ENCODE peak calls at places on chromosomes 3 and 15, in nine cellular contexts. P is WERI-Rb-1; E is stomach; B is cardiac muscle cell; G is CD4-positive, CD25-positive, alpha-beta regulatory T cell; A is CD8-positive, alpha-beta T cell; K is A673; Z is body of pancreas; M is heart left ventricle. I is an unnamed sample. For H3K36me3, the result is how much of the 10 kb centered on the place peaks cover.

GRCh38 chr15:25790003-25790660 is 73.0 kb downstream of the ATP10A start:
- DNase-seq in P (no peak), G (peak), E (peak), A (no peak), M (peak), K (no peak), B (peak), Z (peak), I (no peak)

GRCh38 chr3:195895900-195896360 is 12.4 kb downstream of the TNK2 start:
- DNase-seq in A (peak), Z (peak), M (peak), G (peak), B (no peak), P (peak), E (peak), K (peak), I (peak)

GRCh38 chr3:150751781-150752263 is 11.1 kb downstream of the SIAH2 start:
- DNase-seq in B (no peak), K (peak), E (peak), P (no peak), A (no peak), M (no peak), Z (peak), G (peak), I (no peak)

GRCh38 chr3:9302425-9303181 is 53.2 kb upstream of the SRGAP3 start:
- DNase-seq in B (peak), E (peak), Z (peak), K (peak), A (peak), M (peak), P (peak), G (peak), I (peak)

GRCh38 chr3:156688849-156689452 is 14.6 kb downstream of the TIPARP start:
- DNase-seq in P (no peak), E (no peak), K (no peak), B (no peak), G (no peak), M (no peak), A (no peak), Z (no peak), I (no peak)

GRCh38 chr3:38655708-38656300 is 6.3 kb upstream of the SCN5A start:
- DNase-seq in B (peak), A (no peak), P (peak), G (peak), K (peak), M (no peak), E (no peak), Z (no peak), I (no peak)

GRCh38 chr15:72199721-72200212 is 2.2 kb upstream of the GRAMD2A start:
- DNase-seq in G (peak), M (peak), P (peak), B (peak), E (peak), A (peak), Z (peak), K (peak), I (peak)

GRCh38 chr3:196558476-196558875 is 9.9 kb downstream of the WDR53 start:
- DNase-seq in B (no peak), P (no peak), Z (no peak), E (no peak), K (no peak), A (no peak), M (no peak), G (no peak), I (no peak)

GRCh38 chr3:142779591-142779990 is 55.8 kb downstream of the TRPC1 start:
- DNase-seq in P (no peak), Z (no peak), M (no peak), A (no peak), K (peak), G (no peak), B (no peak), E (no peak), I (no peak)

GRCh38 chr15:79539426-79539825 is 107.3 kb downstream of the MINAR1 start:
- DNase-seq in A (no peak), E (no peak), K (no peak), G (no peak), M (no peak), Z (no peak), P (no peak), B (no peak), I (no peak)

GRCh38 chr3:157335677-157336076 is 101.0 kb upstream of the PTX3 start:
- DNase-seq in Z (no peak), B (peak), G (no peak), E (no peak), P (no peak), A (no peak), M (no peak), K (peak), I (no peak)

GRCh38 chr15:70512772-70513362 is 250.5 kb downstream of the UACA start:
- DNase-seq in P (peak), G (peak), E (peak), M (no peak), A (peak), K (peak), B (peak), Z (peak), I (peak)

GRCh38 chr3:193305356-193305755 is 64.3 kb downstream of the PLAAT1 start:
- DNase-seq in P (no peak), Z (no peak), B (no peak), E (no peak), K (no peak), M (no peak), A (no peak), G (no peak), I (no peak)

GRCh38 chr3:194584866-194585265 is 48.4 kb downstream of the TMEM44 start:
- DNase-seq in E (no peak), A (no peak), G (peak), K (no peak), B (peak), M (no peak), P (no peak), Z (no peak), I (no peak)

GRCh38 chr3:120473896-120474675 is 23.3 kb upstream of the FSTL1 start:
- DNase-seq in Z (no peak), B (no peak), A (no peak), M (no peak), K (no peak), G (no peak), P (no peak), E (no peak), I (no peak)

GRCh38 chr3:136189859-136190617 is 6.1 kb downstream of the MSL2 start:
- DNase-seq in Z (no peak), M (no peak), A (no peak), G (no peak), K (no peak), E (no peak), P (no peak), B (no peak), I (no peak)

GRCh38 chr15:89068325-89068784 is 19.9 kb upstream of the ABHD2 start:
- DNase-seq in Z (peak), P (no peak), M (peak), A (no peak), G (peak), B (peak), E (no peak), K (peak), I (no peak)

GRCh38 chr3:5162102-5162501 is 25.4 kb upstream of the EDEM1 start:
- DNase-seq in K (no peak), M (no peak), G (no peak), A (no peak), P (no peak), B (peak), E (no peak), Z (no peak), I (no peak)

GRCh38 chr15:33639968-33640367 is 328.3 kb upstream of the CHRM5 start:
- DNase-seq in E (no peak), Z (no peak), K (no peak), B (no peak), P (no peak), G (peak), A (no peak), M (no peak), I (no peak)

GRCh38 chr3:128283429-128283828 is 130.1 kb downstream of the EEFSEC start:
- DNase-seq in P (no peak), K (no peak), Z (no peak), A (no peak), G (no peak), M (no peak), B (no peak), E (no peak), I (no peak)

GRCh38 chr15:60757831-60758570 is 279.1 kb upstream of the ICE2 start:
- DNase-seq in Z (peak), K (no peak), B (peak), M (no peak), E (peak), P (no peak), A (no peak), G (no peak), I (no peak)

GRCh38 chr15:25767356-25768151 is 95.6 kb downstream of the ATP10A start:
- DNase-seq in Z (no peak), K (no peak), A (no peak), E (no peak), M (no peak), B (no peak), P (no peak), G (no peak), I (no peak)

GRCh38 chr3:114569186-114569585 is 275.4 kb downstream of the TIGIT start:
- DNase-seq in Z (no peak), K (no peak), B (no peak), G (no peak), M (no peak), E (no peak), P (no peak), A (no peak), I (no peak)

GRCh38 chr3:89622063-89622700 is 514.8 kb downstream of the EPHA3 start:
- DNase-seq in A (no peak), Z (no peak), G (no peak), B (peak), E (no peak), M (no peak), K (no peak), P (no peak), I (no peak)

GRCh38 chr15:62991698-62992097 is 50.8 kb upstream of the TPM1 start:
- DNase-seq in K (no peak), G (no peak), Z (no peak), A (no peak), P (no peak), B (no peak), E (no peak), M (no peak), I (no peak)

GRCh38 chr15:99556010-99556409 is 9.8 kb upstream of the MEF2A start:
- DNase-seq in Z (no peak), B (no peak), A (no peak), G (no peak), P (no peak), E (no peak), M (no peak), K (no peak), I (no peak)

GRCh38 chr3:152944671-152945070 is 109.7 kb downstream of the P2RY1 start:
- DNase-seq in A (no peak), G (no peak), B (no peak), K (no peak), E (no peak), M (no peak), P (no peak), Z (no peak), I (no peak)

GRCh38 chr15:87145686-87146085 is 1066.0 kb downstream of the AGBL1 start:
- DNase-seq in G (no peak), Z (no peak), B (no peak), A (no peak), M (no peak), K (no peak), E (no peak), P (no peak), I (no peak)

GRCh38 chr3:74507691-74508090 is 106.8 kb downstream of the CNTN3 start:
- DNase-seq in B (no peak), P (peak), Z (no peak), A (no peak), G (no peak), K (no peak), E (no peak), M (no peak), I (no peak)

GRCh38 chr15:79105141-79105540 is 14.6 kb upstream of the RASGRF1 start:
- DNase-seq in E (no peak), P (no peak), G (no peak), B (no peak), M (no peak), K (no peak), Z (no peak), A (no peak), I (no peak)

GRCh38 chr3:171660126-171660661 is 150.1 kb downstream of the PLD1 start:
- DNase-seq in G (no peak), Z (no peak), K (no peak), B (no peak), E (no peak), M (no peak), P (no peak), A (no peak), I (no peak)

GRCh38 chr3:159174715-159175390 is 373.0 kb downstream of the MFSD1 start:
- DNase-seq in B (no peak), K (no peak), A (no peak), G (no peak), Z (no peak), E (no peak), M (no peak), P (no peak), I (no peak)

GRCh38 chr3:155093261-155093660 is 13.1 kb downstream of the MME start:
- DNase-seq in Z (peak), M (no peak), B (no peak), P (no peak), A (no peak), K (no peak), G (no peak), E (peak), I (no peak)

GRCh38 chr3:107740992-107741896 is 218.5 kb downstream of the BBX start:
- DNase-seq in P (no peak), B (peak), M (no peak), G (peak), K (peak), A (no peak), E (no peak), Z (no peak), I (peak)

GRCh38 chr3:188219147-188219546 is 65.2 kb downstream of the LPP start:
- DNase-seq in P (no peak), M (no peak), G (no peak), E (no peak), K (no peak), Z (no peak), B (no peak), A (no peak), I (no peak)

GRCh38 chr3:142450881-142451280 is 3.0 kb upstream of the XRN1 start:
- DNase-seq in K (no peak), Z (no peak), M (no peak), E (no peak), G (no peak), P (no peak), B (no peak), A (no peak), I (no peak)

GRCh38 chr3:17288839-17289399 is 404.2 kb downstream of the PLCL2 start:
- DNase-seq in A (no peak), M (no peak), P (no peak), Z (no peak), B (no peak), K (no peak), G (no peak), E (no peak), I (no peak)
- H3K4me3 ChIP-seq in A (no peak), M (no peak), P (no peak), Z (no peak), B (no peak), K (no peak), G (no peak), E (no peak), I (no peak)

GRCh38 chr15:84703808-84704207 is 12.1 kb downstream of the SEC11A start:
- DNase-seq in P (no peak), G (no peak), M (no peak), Z (no peak), K (no peak), B (no peak), A (no peak), E (no peak), I (no peak)

GRCh38 chr15:84699538-84700191 is 16.3 kb downstream of the SEC11A start:
- DNase-seq in G (no peak), E (no peak), M (no peak), P (no peak), Z (no peak), A (no peak), K (no peak), B (no peak), I (no peak)

GRCh38 chr15:84697353-84697990 is 18.5 kb downstream of the SEC11A start:
- DNase-seq in A (no peak), P (no peak), M (no peak), G (no peak), E (no peak), K (no peak), B (no peak), Z (no peak), I (no peak)

GRCh38 chr15:84702961-84703482 is 12.9 kb downstream of the SEC11A start:
- DNase-seq in K (no peak), G (no peak), Z (peak), M (peak), P (no peak), A (no peak), E (peak), B (peak), I (no peak)
- H3K27ac ChIP-seq in K (no peak), G (no peak), Z (no peak), M (peak), P (no peak), A (no peak), E (peak), B (no peak), I (no peak)

GRCh38 chr15:75362642-75363249 is 5.7 kb downstream of the MAN2C1 start:
- DNase-seq in K (no peak), B (no peak), G (no peak), A (no peak), P (no peak), M (no peak), E (no peak), Z (no peak), I (no peak)
- H3K36me3 ChIP-seq in K (under half), B (under half), G (under half), A (under half), P (under half), M (half or more), E (half or more), Z (under half), I (under half)

GRCh38 chr3:49173116-49173791 is 1.9 kb downstream of the KLHDC8B start:
- DNase-seq in A (no peak), G (no peak), E (peak), B (peak), K (peak), P (peak), Z (peak), M (peak), I (no peak)
- H3K4me3 ChIP-seq in A (no peak), G (no peak), E (peak), B (peak), K (no peak), P (no peak), Z (no peak), M (peak), I (no peak)

DNA sequence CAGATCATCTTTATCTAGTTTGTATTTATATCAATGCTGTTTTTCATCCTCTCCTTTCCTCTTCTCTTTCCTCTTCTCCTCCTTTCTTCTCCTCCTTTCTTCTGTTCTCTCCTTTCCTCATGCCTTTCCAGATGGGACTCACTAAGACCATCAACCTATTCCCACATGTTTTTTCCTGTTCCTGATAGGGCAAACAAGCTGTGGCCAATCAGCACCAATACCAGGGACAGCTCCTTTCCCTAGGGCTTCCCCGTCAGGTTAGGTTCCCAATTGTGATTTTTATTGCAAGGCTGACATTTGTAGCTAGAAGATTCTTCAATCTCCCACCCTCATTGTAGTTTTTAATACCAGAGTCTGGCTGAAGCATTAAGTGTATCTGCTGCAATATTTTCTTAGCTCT is 76.3 kb upstream of the COL8A1 start:
- DNase-seq in B (peak), P (no peak), A (no peak), Z (no peak), M (no peak), K (peak), G (no peak), E (no peak), I (no peak)
- H3K27ac ChIP-seq in B (no peak), P (no peak), A (no peak), Z (no peak), M (no peak), K (no peak), G (no peak), E (no peak), I (no peak)